ENCODE peak calls at places on chromosome 19, in seven cellular contexts. V, E, X, C, Z, K and G are unnamed samples.

GRCh38 chr19:15282311-15282705 is 50.0 kb downstream of the BRD4 start:
- DNase-seq in K (peak; percentile 97), C (no peak), Z (no peak), V (no peak), X (no peak), E (no peak), G (no peak)

GRCh38 chr19:12867120-12868099 is 13.8 kb downstream of the DNASE2 start:
- DNase-seq in Z (peak; percentile 79), E (peak; percentile 94), C (peak; percentile 75), K (peak; percentile 45), X (peak; percentile 43), V (peak; percentile 90), G (peak; percentile 93)

GRCh38 chr19:58468216-58468839 is 1.4 kb downstream of the ZNF324 start:
- DNase-seq in E (no peak), C (peak; percentile 20), K (peak; percentile 29), V (no peak), X (peak; percentile 9), Z (no peak), G (peak; percentile 26)

GRCh38 chr19:49458567-49458903 is 5.5 kb downstream of the ALDH16A1 start:
- DNase-seq in K (no peak), V (no peak), X (no peak), Z (no peak), E (no peak), C (no peak), G (no peak)

GRCh38 chr19:46624958-46625661 is at the start of gene PTGIR:
- DNase-seq in Z (no peak), C (peak; percentile 96), E (no peak), X (peak; percentile 78), V (no peak), K (peak; percentile 23), G (peak; percentile 58)

GRCh38 chr19:48444933-48445194 is 919 bp upstream of the GRWD1 start:
- DNase-seq in C (peak; percentile 14), K (no peak), V (no peak), E (no peak), Z (no peak), X (no peak), G (no peak)

GRCh38 chr19:11361037-11361770 is 6.0 kb downstream of the PLPPR2 start:
- DNase-seq in E (peak; percentile 96), K (peak; percentile 84), C (no peak), V (peak; percentile 86), X (no peak), Z (no peak), G (peak; percentile 94)

GRCh38 chr19:14347999-14348889 is 33.0 kb upstream of the ADGRE5 start:
- DNase-seq in K (peak; percentile 67), C (peak; percentile 60), E (peak; percentile 76), X (no peak), Z (peak; percentile 19), V (peak; percentile 60), G (peak; percentile 59)

GRCh38 chr19:57648336-57649003 is 15.5 kb downstream of the ZNF211 start:
- DNase-seq in V (no peak), C (no peak), Z (no peak), X (no peak), E (no peak), K (no peak), G (no peak)

GRCh38 chr19:55255618-55256423 is 3.0 kb downstream of the PPP6R1 start:
- DNase-seq in Z (no peak), C (peak; percentile 48), V (no peak), E (no peak), X (peak; percentile 60), K (peak; percentile 18), G (no peak)

GRCh38 chr19:47081095-47081494 is 32.5 kb downstream of the ZC3H4 start:
- DNase-seq in V (no peak), X (no peak), Z (no peak), C (no peak), K (peak; percentile 51), E (no peak), G (peak; percentile 71)

GRCh38 chr19:37999309-38000213 is 92.6 kb downstream of the SIPA1L3 start:
- DNase-seq in X (peak; percentile 98), E (no peak), K (peak; percentile 77), V (no peak), C (peak; percentile 98), Z (no peak), G (no peak)

GRCh38 chr19:6528544-6529121 is 2.2 kb upstream of the TNFSF9 start:
- DNase-seq in C (no peak), K (peak; percentile 31), Z (no peak), V (no peak), E (no peak), X (no peak), G (peak; percentile 46)
- H2BK120ac ChIP-seq in C (no peak overlapping the region), K (no peak overlapping the region), Z (no peak overlapping the region), V (no peak overlapping the region), E (no peak overlapping the region), X (no peak overlapping the region), G (no peak overlapping the region)

DNA sequence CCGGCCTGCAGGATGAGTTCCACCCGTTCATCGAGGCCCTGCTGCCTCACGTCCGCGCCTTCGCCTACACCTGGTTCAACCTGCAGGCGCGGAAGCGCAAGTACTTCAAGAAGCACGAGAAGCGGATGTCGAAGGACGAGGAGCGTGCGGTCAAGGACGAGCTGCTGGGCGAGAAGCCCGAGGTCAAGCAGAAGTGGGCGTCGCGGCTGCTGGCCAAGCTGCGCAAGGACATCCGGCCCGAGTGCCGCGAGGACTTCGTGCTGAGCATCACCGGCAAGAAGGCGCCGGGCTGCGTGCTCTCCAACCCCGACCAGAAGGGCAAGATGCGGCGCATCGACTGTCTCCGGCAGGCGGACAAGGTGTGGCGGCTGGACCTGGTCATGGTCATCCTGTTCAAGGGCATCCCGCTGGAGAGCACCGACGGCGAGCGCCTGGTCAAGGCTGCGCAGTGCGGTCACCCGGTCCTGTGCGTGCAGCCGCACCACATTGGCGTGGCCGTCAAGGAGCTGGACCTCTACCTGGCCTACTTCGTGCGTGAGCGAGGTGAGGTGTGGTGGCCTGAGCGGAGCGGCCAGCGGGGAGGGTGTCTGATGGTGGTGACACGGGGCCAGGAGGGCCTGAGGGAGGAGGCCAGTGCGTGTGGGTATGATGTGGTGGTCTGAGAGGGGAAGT is 15.5 kb downstream of the NFIC start:
- DNase-seq in Z (no peak), K (no peak), C (no peak), X (no peak), V (no peak), E (no peak), G (no peak)
- H2BK120ac ChIP-seq in Z (no peak overlapping the region), K (no peak overlapping the region), C (no peak overlapping the region), X (no peak overlapping the region), V (no peak overlapping the region), E (no peak overlapping the region), G (no peak overlapping the region)

DNA sequence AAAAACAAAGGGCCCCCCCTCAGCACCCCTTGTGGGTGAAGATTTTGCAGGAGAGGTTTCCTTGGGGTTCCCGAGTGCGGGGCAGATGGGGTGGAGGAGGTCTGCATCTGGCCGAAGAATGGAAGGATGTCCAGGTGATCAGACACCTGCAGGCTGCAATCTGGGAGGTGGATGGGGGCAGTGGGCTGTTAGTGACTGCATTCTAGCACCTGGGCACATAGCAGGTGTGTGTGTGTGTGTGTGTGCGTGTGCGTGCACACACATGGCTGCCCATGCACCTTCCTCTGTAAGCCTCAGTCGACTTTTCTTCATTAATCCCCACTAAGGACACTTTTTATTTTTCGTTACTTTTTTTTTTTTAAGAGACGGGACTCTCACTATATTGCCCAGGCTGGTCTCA is 460 bp downstream of the MAG start:
- DNase-seq in C (no peak), V (no peak), K (no peak), X (no peak), Z (no peak), E (no peak), G (no peak)
- H2BK120ac ChIP-seq in C (no peak overlapping the region), V (no peak overlapping the region), K (no peak overlapping the region), X (no peak overlapping the region), Z (no peak overlapping the region), E (no peak overlapping the region), G (no peak overlapping the region)

GRCh38 chr19:10227215-10227971 is 3.7 kb downstream of the S1PR2 start:
- DNase-seq in K (no peak), V (no peak), C (no peak), X (no peak), E (peak; percentile 55), Z (no peak), G (peak; percentile 34)
- H2BK120ac ChIP-seq in K (peak overlapping the region; percentile 12), V (peak overlapping the region; percentile 61), C (no peak overlapping the region), X (peak overlapping the region; percentile 87), E (no peak overlapping the region), Z (no peak overlapping the region), G (no peak overlapping the region)

GRCh38 chr19:16416996-16417395 is 54.8 kb downstream of the EPS15L1 start:
- DNase-seq in E (no peak), K (no peak), V (no peak), X (no peak), Z (no peak), C (no peak), G (no peak)
- H2BK120ac ChIP-seq in E (no peak overlapping the region), K (no peak overlapping the region), V (no peak overlapping the region), X (no peak overlapping the region), Z (no peak overlapping the region), C (no peak overlapping the region), G (no peak overlapping the region)

GRCh38 chr19:2561895-2562294 is 86.0 kb downstream of the GADD45B start:
- DNase-seq in K (no peak), Z (no peak), C (no peak), X (no peak), E (no peak), V (no peak), G (no peak)
- H2BK120ac ChIP-seq in K (no peak overlapping the region), Z (no peak overlapping the region), C (no peak overlapping the region), X (no peak overlapping the region), E (no peak overlapping the region), V (no peak overlapping the region), G (no peak overlapping the region)

DNA sequence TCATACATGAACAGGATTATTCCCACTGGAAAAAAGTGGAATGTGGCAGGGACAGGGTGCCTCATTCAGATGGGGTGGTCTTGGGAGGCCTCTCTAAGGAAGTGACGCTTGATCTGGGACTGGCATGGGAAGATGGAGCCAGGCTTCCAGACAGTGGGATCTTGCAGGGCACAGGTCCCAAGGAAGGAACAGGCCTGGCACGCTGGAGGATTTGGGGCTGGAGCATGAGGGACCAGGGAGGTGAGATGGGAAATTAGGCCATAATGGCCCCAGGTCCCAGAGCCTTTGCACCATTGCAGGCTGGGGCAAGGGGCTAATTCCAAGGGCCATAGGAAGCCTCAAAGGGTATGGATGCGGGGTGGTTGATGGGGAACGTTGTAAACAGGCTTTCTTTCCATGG is 9.2 kb downstream of the ZNF536 start:
- DNase-seq in V (no peak), X (no peak), K (no peak), Z (no peak), E (no peak), C (no peak), G (no peak)
- H2BK120ac ChIP-seq in V (no peak overlapping the region), X (no peak overlapping the region), K (no peak overlapping the region), Z (no peak overlapping the region), E (no peak overlapping the region), C (no peak overlapping the region), G (no peak overlapping the region)

GRCh38 chr19:50542825-50543428 is 25.3 kb downstream of the LRRC4B start:
- DNase-seq in K (no peak), Z (no peak), V (no peak), X (no peak), C (no peak), E (no peak), G (no peak)
- H2BK120ac ChIP-seq in K (no peak overlapping the region), Z (no peak overlapping the region), V (no peak overlapping the region), X (no peak overlapping the region), C (no peak overlapping the region), E (no peak overlapping the region), G (no peak overlapping the region)